ENCODE peak calls at places on chromosomes 2 and 18, in eight cellular contexts. S is type B pancreatic cell, T is heart right ventricle, P is cardiac fibroblast, U is GM06990, C is GM20000, X is choroid plexus epithelial cell, E is fibroblast of lung. K is an unnamed sample.
A peak's percentile ranks its signal among the peaks of the same experiment; 100 is the strongest.

GRCh38 chr18:45448871-45449270 is 166.4 kb upstream of the SLC14A2 start:
- DNase-seq in S (no peak), T (no peak), P (no peak), U (no peak), C (no peak), X (no peak), E (no peak), K (no peak)

GRCh38 chr18:74949611-74950010 is 259.3 kb downstream of the PTGR3 start:
- DNase-seq in S (no peak), T (no peak), P (no peak), U (no peak), C (no peak), X (peak; percentile 10), E (no peak), K (no peak)

GRCh38 chr2:231557571-231558217 is 27.4 kb upstream of the NMUR1 start:
- DNase-seq in S (no peak), T (peak; percentile 81), P (peak; percentile 92), U (peak; percentile 62), C (peak; percentile 84), X (peak; percentile 94), E (peak; percentile 89), K (peak; percentile 19)

GRCh38 chr18:59021500-59021899 is 118.2 kb upstream of the SEC11C start:
- DNase-seq in S (no peak), T (peak; percentile 30), P (no peak), U (no peak), C (no peak), X (no peak), E (no peak), K (no peak)

GRCh38 chr18:58128286-58129018 is 84.4 kb downstream of the NEDD4L start:
- DNase-seq in S (no peak), T (no peak), P (no peak), U (no peak), C (no peak), X (no peak), E (peak; percentile 54), K (peak; percentile 96)

GRCh38 chr2:42932271-42933151 is 140.1 kb upstream of the HAAO start:
- DNase-seq in S (no peak), T (no peak), P (no peak), U (no peak), C (no peak), X (no peak), E (no peak), K (no peak)

GRCh38 chr2:240839152-240840143 is 19.4 kb upstream of the KIF1A start:
- DNase-seq in S (no peak), T (no peak), P (peak; percentile 17), U (no peak), C (no peak), X (no peak), E (peak; percentile 15), K (no peak)

GRCh38 chr18:21177742-21178305 is 64.2 kb upstream of the GREB1L start:
- DNase-seq in S (no peak), T (no peak), P (no peak), U (no peak), C (no peak), X (no peak), E (no peak), K (no peak)

GRCh38 chr18:36578871-36579270 is 249.9 kb downstream of the TPGS2 start:
- DNase-seq in S (no peak), T (no peak), P (peak; percentile 42), U (no peak), C (no peak), X (peak; percentile 36), E (peak; percentile 59), K (no peak)

GRCh38 chr18:28357785-28358401 is 181.0 kb upstream of the CDH2 start:
- DNase-seq in S (no peak), T (no peak), P (peak; percentile 5), U (no peak), C (no peak), X (peak; percentile 3), E (no peak), K (no peak)

GRCh38 chr2:17107875-17108274 is 410.4 kb downstream of the RAD51AP2 start:
- DNase-seq in S (no peak), T (no peak), P (no peak), U (no peak), C (no peak), X (no peak), E (no peak), K (no peak)

GRCh38 chr18:63189817-63190216 is 129.8 kb downstream of the BCL2 start:
- DNase-seq in S (no peak), T (no peak), P (no peak), U (no peak), C (no peak), X (no peak), E (no peak), K (no peak)

GRCh38 chr2:203783496-203784203 is 77.2 kb downstream of the CD28 start:
- DNase-seq in S (no peak), T (no peak), P (peak; percentile 86), U (no peak), C (no peak), X (peak; percentile 79), E (peak; percentile 62), K (no peak)

GRCh38 chr2:21519821-21520220 is 396.1 kb downstream of the TDRD15 start:
- DNase-seq in S (no peak), T (no peak), P (no peak), U (no peak), C (no peak), X (no peak), E (no peak), K (no peak)

GRCh38 chr18:71077451-71077850 is 788.6 kb downstream of the SOCS6 start:
- DNase-seq in S (no peak), T (no peak), P (no peak), U (no peak), C (no peak), X (no peak), E (no peak), K (no peak)

GRCh38 chr2:109209412-109209811 is 80.4 kb downstream of the SH3RF3 start:
- DNase-seq in S (no peak), T (no peak), P (peak; percentile 83), U (no peak), C (no peak), X (peak; percentile 76), E (peak; percentile 67), K (no peak)

GRCh38 chr2:217166241-217166640 is 306.4 kb upstream of the TNP1 start:
- DNase-seq in S (no peak), T (peak; percentile 41), P (peak; percentile 76), U (peak; percentile 17), C (peak; percentile 15), X (peak; percentile 82), E (peak; percentile 81), K (peak; percentile 37)

GRCh38 chr2:177029501-177029900 is 183.1 kb upstream of the HNRNPA3 start:
- DNase-seq in S (no peak), T (no peak), P (no peak), U (no peak), C (no peak), X (no peak), E (no peak), K (no peak)

GRCh38 chr2:215685218-215685962 is 249.5 kb upstream of the FN1 start:
- DNase-seq in S (no peak), T (no peak), P (no peak), U (no peak), C (no peak), X (peak; percentile 43), E (no peak), K (no peak)

GRCh38 chr2:120737802-120738516 is 2.3 kb downstream of the GLI2 start:
- DNase-seq in S (no peak), T (no peak), P (no peak), U (no peak), C (no peak), X (no peak), E (no peak), K (no peak)

GRCh38 chr2:25851740-25852503 is 26.4 kb downstream of the ASXL2 start:
- DNase-seq in S (no peak), T (peak; percentile 34), P (peak; percentile 93), U (peak; percentile 35), C (peak; percentile 65), X (peak; percentile 95), E (peak; percentile 89), K (peak; percentile 42)

GRCh38 chr2:85662899-85663683 is 4.9 kb downstream of the SFTPB start:
- DNase-seq in S (no peak), T (peak; percentile 60), P (peak; percentile 98), U (no peak), C (no peak), X (peak; percentile 87), E (peak; percentile 86), K (peak; percentile 89)

DNA sequence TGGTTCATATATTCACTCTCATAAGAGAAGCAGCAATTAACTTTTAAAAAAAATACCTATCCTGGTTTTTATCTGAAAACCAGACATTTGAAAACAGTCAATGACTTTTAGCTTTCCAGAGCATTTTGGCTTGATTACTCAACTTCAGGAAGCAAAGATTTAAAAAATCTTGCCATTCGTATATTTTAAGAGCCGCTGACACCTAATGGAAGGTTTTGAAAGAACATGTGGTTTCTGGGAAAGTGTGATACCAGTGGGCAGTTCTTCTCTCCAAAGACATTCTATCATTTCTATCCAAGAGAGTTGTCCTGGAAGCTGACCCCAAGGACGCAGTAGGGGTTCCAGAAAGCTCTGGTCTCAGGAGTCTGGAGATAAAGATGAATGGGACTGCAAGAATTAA is 234.7 kb downstream of the TTC32 start:
- DNase-seq in S (no peak), T (no peak), P (peak; percentile 72), U (no peak), C (no peak), X (peak; percentile 75), E (peak; percentile 77), K (no peak)
- TF ChIP-seq CTCF in S (peak; percentile 36), T (no peak), P (peak; percentile 29), U (no peak), C (no peak), X (peak; percentile 53), E (peak; percentile 15), K (peak; percentile 58)

GRCh38 chr2:98433363-98433964 is 11.2 kb upstream of the INPP4A start:
- DNase-seq in S (no peak), T (no peak), P (no peak), U (no peak), C (no peak), X (no peak), E (no peak), K (no peak)

GRCh38 chr2:98436734-98437133 is 7.9 kb upstream of the INPP4A start:
- DNase-seq in S (no peak), T (peak; percentile 65), P (peak; percentile 11), U (no peak), C (no peak), X (no peak), E (no peak), K (no peak)

GRCh38 chr2:98434492-98434891 is 10.2 kb upstream of the INPP4A start:
- DNase-seq in S (no peak), T (no peak), P (no peak), U (no peak), C (no peak), X (no peak), E (no peak), K (no peak)

GRCh38 chr2:98432145-98432544 is 12.5 kb upstream of the INPP4A start:
- DNase-seq in S (no peak), T (no peak), P (no peak), U (no peak), C (no peak), X (no peak), E (no peak), K (no peak)
- TF ChIP-seq CTCF in S (no peak), T (no peak), P (no peak), U (no peak), C (no peak), X (no peak), E (no peak), K (no peak)

GRCh38 chr2:65070172-65070830 is 14.1 kb downstream of the CEP68 start:
- DNase-seq in S (no peak), T (no peak), P (peak; percentile 59), U (no peak), C (no peak), X (peak; percentile 48), E (peak; percentile 31), K (no peak)
- TF ChIP-seq CTCF in S (no peak), T (peak; percentile 33), P (peak; percentile 30), U (no peak), C (no peak), X (peak; percentile 45), E (no peak), K (peak; percentile 58)

GRCh38 chr2:205995260-205995659 is 90.7 kb downstream of the INO80D start:
- DNase-seq in S (no peak), T (no peak), P (no peak), U (no peak), C (no peak), X (no peak), E (no peak), K (no peak)
- TF ChIP-seq CTCF in S (peak; percentile 46), T (no peak), P (peak; percentile 7), U (no peak), C (no peak), X (peak; percentile 33), E (no peak), K (peak; percentile 10)